ENCODE peak calls at places on chromosome 7, in five cellular contexts. T is transverse colon, B is T-helper 2 cell, H is HEK293T, U is psoas muscle. N is an unnamed sample.

GRCh38 chr7:85062651-85063050 is 124.2 kb downstream of the SEMA3D start:
- DNase-seq in T (no peak), B (no peak), H (no peak), U (no peak), N (no peak)

GRCh38 chr7:104936546-104936945 is 77.5 kb upstream of the KMT2E start:
- DNase-seq in T (no peak), B (no peak), H (no peak), U (no peak), N (no peak)

GRCh38 chr7:151598045-151598444 is 78.3 kb upstream of the RHEB start:
- DNase-seq in T (no peak), B (no peak), H (no peak), U (no peak), N (no peak)

GRCh38 chr7:106110238-106110560 is 1.9 kb downstream of the SYPL1 start:
- DNase-seq in T (no peak), B (no peak), H (no peak), U (no peak), N (no peak)

GRCh38 chr7:22238354-22239311 is 118.3 kb downstream of the RAPGEF5 start:
- DNase-seq in T (no peak), B (no peak), H (no peak), U (no peak), N (no peak)

GRCh38 chr7:45199506-45199905 is 41.9 kb downstream of the RAMP3 start:
- DNase-seq in T (no peak), B (no peak), H (no peak), U (peak; percentile 16), N (no peak)

GRCh38 chr7:102892631-102893278 is 20.0 kb upstream of the LRRC17 start:
- DNase-seq in T (no peak), B (no peak), H (no peak), U (no peak), N (no peak)

GRCh38 chr7:29442146-29442545 is 121.5 kb upstream of the PRR15 start:
- DNase-seq in T (no peak), B (no peak), H (peak; percentile 66), U (no peak), N (no peak)

GRCh38 chr7:40297741-40298311 is 163.0 kb downstream of the SUGCT start:
- DNase-seq in T (no peak), B (no peak), H (no peak), U (no peak), N (no peak)

GRCh38 chr7:95491634-95492314 is 6.0 kb downstream of the ASB4 start:
- DNase-seq in T (peak; percentile 9), B (no peak), H (no peak), U (no peak), N (no peak)

GRCh38 chr7:94031865-94032264 is 27.7 kb upstream of the BET1 start:
- DNase-seq in T (no peak), B (no peak), H (no peak), U (no peak), N (no peak)

GRCh38 chr7:93728292-93728691 is 153.8 kb upstream of the CALCR start:
- DNase-seq in T (no peak), B (no peak), H (no peak), U (no peak), N (no peak)

GRCh38 chr7:102933763-102934162 is 21.0 kb downstream of the LRRC17 start:
- DNase-seq in T (peak; percentile 27), B (no peak), H (no peak), U (no peak), N (no peak)

GRCh38 chr7:106039486-106040060 is 72.5 kb downstream of the SYPL1 start:
- DNase-seq in T (peak; percentile 26), B (no peak), H (no peak), U (no peak), N (no peak)

GRCh38 chr7:29270979-29271658 is 76.5 kb downstream of the CHN2 start:
- DNase-seq in T (no peak), B (peak; percentile 81), H (no peak), U (no peak), N (no peak)

GRCh38 chr7:29289156-29290021 is 94.8 kb downstream of the CHN2 start:
- DNase-seq in T (peak; percentile 12), B (peak; percentile 95), H (no peak), U (peak; percentile 67), N (no peak)

GRCh38 chr7:44489955-44490350 is 505 bp downstream of the NUDCD3 start:
- DNase-seq in T (peak; percentile 49), B (peak; percentile 70), H (no peak), U (no peak), N (peak; percentile 65)

GRCh38 chr7:332020-332517 is 42.1 kb downstream of the FOXL3 start:
- DNase-seq in T (no peak), B (no peak), H (no peak), U (peak; percentile 34), N (no peak)

GRCh38 chr7:3200504-3200903 is 100.5 kb upstream of the SDK1 start:
- DNase-seq in T (peak; percentile 21), B (peak; percentile 36), H (peak; percentile 58), U (no peak), N (peak; percentile 2)

GRCh38 chr7:40700653-40701475 is 566.1 kb downstream of the SUGCT start:
- DNase-seq in T (no peak), B (peak; percentile 55), H (no peak), U (no peak), N (no peak)

GRCh38 chr7:120218702-120219101 is 54.3 kb upstream of the KCND2 start:
- DNase-seq in T (no peak), B (no peak), H (no peak), U (no peak), N (no peak)

GRCh38 chr7:124085168-124085567 is 52.3 kb upstream of the TMEM229A start:
- DNase-seq in T (peak; percentile 83), B (no peak), H (no peak), U (no peak), N (no peak)

GRCh38 chr7:149692557-149692982 is 80.8 kb downstream of the ZNF467 start:
- DNase-seq in T (no peak), B (no peak), H (no peak), U (no peak), N (no peak)

GRCh38 chr7:92504563-92504962 is 23.8 kb downstream of the PEX1 start:
- DNase-seq in T (no peak), B (no peak), H (no peak), U (no peak), N (no peak)

N was measured in stimulated activated naive CD4-positive, alpha-beta T cell.